ENCODE peak calls at places on chromosomes 1 and 21, in seven cellular contexts. N is HepG2, J is HCT116, B is GM12878, U is H1, I is SK-N-SH, F is K562. R is an unnamed sample.

GRCh38 chr1:184672013-184672726 is 82.5 kb downstream of the EDEM3 start:
- DNase-seq in F (no peak), B (no peak), I (no peak), U (no peak), J (no peak), N (no peak), R (no peak)

GRCh38 chr1:101394041-101394440 is 157.2 kb downstream of the S1PR1 start:
- DNase-seq in I (no peak), B (no peak), U (no peak), J (no peak), F (no peak), N (no peak), R (no peak)

GRCh38 chr1:74324684-74325448 is 89.7 kb downstream of the TNNI3K start:
- DNase-seq in J (no peak), B (no peak), N (peak; percentile 34), I (no peak), F (no peak), U (no peak), R (no peak)

GRCh38 chr1:214272964-214273533 is 7.9 kb upstream of the SMYD2 start:
- DNase-seq in B (no peak), N (no peak), F (no peak), I (no peak), J (no peak), U (no peak), R (no peak)

GRCh38 chr1:154386643-154387352 is 18.3 kb upstream of the IL6R start:
- DNase-seq in B (no peak), F (peak; percentile 77), I (no peak), J (no peak), N (peak; percentile 77), U (no peak), R (no peak)

GRCh38 chr1:206766251-206766856 is 4.2 kb upstream of the IL19 start:
- DNase-seq in I (no peak), F (peak; percentile 75), B (peak; percentile 82), J (no peak), N (peak; percentile 52), U (no peak), R (no peak)

GRCh38 chr1:230276401-230276800 is 149.7 kb downstream of the PGBD5 start:
- DNase-seq in B (no peak), J (no peak), U (peak; percentile 62), I (no peak), F (no peak), N (no peak), R (no peak)

GRCh38 chr1:115475252-115475651 is 137.2 kb upstream of the NGF start:
- DNase-seq in U (no peak), F (no peak), I (no peak), N (no peak), J (no peak), B (no peak), R (no peak)

GRCh38 chr1:25451903-25452302 is 21.2 kb downstream of the MACO1 start:
- DNase-seq in F (no peak), N (no peak), J (no peak), I (no peak), B (no peak), U (no peak), R (no peak)

GRCh38 chr1:114023377-114023776 is 44.1 kb downstream of the OLFML3 start:
- DNase-seq in B (no peak), J (no peak), N (no peak), I (no peak), U (no peak), F (no peak), R (no peak)

GRCh38 chr21:21230672-21231071 is 232.5 kb downstream of the NCAM2 start:
- DNase-seq in U (no peak), B (no peak), N (no peak), J (no peak), I (no peak), F (no peak), R (no peak)

GRCh38 chr1:161216945-161217712 is 2.0 kb downstream of the FCER1G start:
- DNase-seq in N (peak; percentile 59), U (no peak), J (no peak), B (peak; percentile 92), I (no peak), F (no peak), R (no peak)

GRCh38 chr1:18649713-18650370 is 19.2 kb downstream of the PAX7 start:
- DNase-seq in I (peak; percentile 35), U (peak; percentile 54), F (no peak), B (no peak), J (no peak), N (no peak), R (peak; percentile 13)

GRCh38 chr1:117633068-117633345 is 27.2 kb downstream of the TENT5C start:
- DNase-seq in I (no peak), B (no peak), N (no peak), U (no peak), F (no peak), J (no peak), R (no peak)

GRCh38 chr1:94773931-94774422 is 46.2 kb upstream of the SLC44A3 start:
- DNase-seq in N (peak; percentile 20), B (no peak), U (no peak), F (no peak), J (peak; percentile 32), I (no peak), R (no peak)

GRCh38 chr1:26938004-26938658 is 16.6 kb downstream of the NUDC start:
- DNase-seq in J (no peak), U (no peak), B (no peak), F (no peak), I (no peak), N (peak; percentile 98), R (no peak)

GRCh38 chr1:26031196-26031902 is 9.8 kb downstream of the EXTL1 start:
- DNase-seq in B (no peak), U (no peak), J (no peak), N (no peak), I (no peak), F (no peak), R (no peak)

GRCh38 chr1:90732136-90732535 is 15.0 kb upstream of the BARHL2 start:
- DNase-seq in F (no peak), U (no peak), N (no peak), I (no peak), B (no peak), J (no peak), R (no peak)
- TF ChIP-seq JUND in F (no peak), U (no peak), N (no peak), I (no peak), B (no peak), J (no peak), R (no peak)

GRCh38 chr1:55877440-55878232 is 662.5 kb upstream of the USP24 start:
- DNase-seq in F (no peak), J (no peak), U (no peak), B (no peak), N (no peak), I (no peak), R (no peak)

DNA sequence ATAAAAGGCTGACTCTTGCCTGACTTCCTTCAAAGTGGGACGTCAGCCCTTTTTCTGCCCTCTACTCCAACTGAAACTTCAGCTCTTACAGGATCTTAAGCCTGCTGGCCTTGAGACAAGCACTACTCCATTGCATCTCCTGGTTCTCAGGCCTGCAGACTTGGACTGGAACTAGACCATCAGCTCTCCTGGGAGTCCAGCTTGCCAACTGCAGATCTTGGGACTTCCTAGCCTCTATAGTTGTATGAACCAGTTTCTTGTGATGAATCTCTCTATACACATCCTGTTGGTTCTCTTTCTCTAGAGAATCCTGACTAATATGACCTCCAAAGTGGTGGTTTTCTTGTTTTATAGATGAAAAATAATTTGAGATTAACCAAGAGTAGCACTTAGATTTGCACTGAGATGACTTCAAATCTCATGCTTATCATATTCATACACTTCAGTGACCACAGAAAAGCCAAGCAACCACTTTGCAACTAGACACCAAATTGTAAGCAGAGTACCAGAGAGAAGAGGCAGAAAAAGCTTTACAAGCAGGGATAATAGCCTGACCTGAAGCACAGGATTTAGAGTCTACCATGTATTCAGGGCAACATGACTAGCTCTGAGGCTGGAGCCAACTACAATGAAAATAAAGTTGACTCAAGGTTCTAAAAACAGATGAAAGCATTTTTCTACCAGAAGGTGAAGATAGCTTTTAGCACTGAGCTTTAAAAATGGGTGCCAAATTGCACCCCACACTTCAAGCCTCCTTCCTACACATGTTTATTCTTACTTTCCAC is 661.3 kb upstream of the USP24 start:
- DNase-seq in J (no peak), N (no peak), I (no peak), F (no peak), B (no peak), U (no peak), R (no peak)
- TF ChIP-seq JUND in J (no peak), N (no peak), I (no peak), F (no peak), B (no peak), U (no peak), R (no peak)

GRCh38 chr1:210688482-210689233 is 360.0 kb downstream of the HHAT start:
- DNase-seq in B (no peak), N (no peak), I (no peak), F (no peak), U (no peak), J (no peak), R (no peak)

GRCh38 chr1:210692796-210693195 is 364.1 kb downstream of the HHAT start:
- DNase-seq in J (no peak), N (no peak), F (no peak), B (no peak), U (no peak), I (no peak), R (no peak)

GRCh38 chr1:210687582-210688279 is 359.0 kb downstream of the HHAT start:
- DNase-seq in F (no peak), I (no peak), U (no peak), N (no peak), J (no peak), B (no peak), R (no peak)

GRCh38 chr1:210689741-210690635 is 361.3 kb downstream of the HHAT start:
- DNase-seq in N (no peak), I (no peak), F (no peak), B (no peak), U (no peak), J (no peak), R (no peak)

GRCh38 chr1:210691039-210691438 is 362.3 kb downstream of the HHAT start:
- DNase-seq in N (no peak), B (no peak), I (no peak), U (no peak), J (no peak), F (no peak), R (no peak)
- TF ChIP-seq JUND in N (no peak), B (no peak), I (no peak), U (no peak), J (no peak), F (no peak), R (no peak)

DNA sequence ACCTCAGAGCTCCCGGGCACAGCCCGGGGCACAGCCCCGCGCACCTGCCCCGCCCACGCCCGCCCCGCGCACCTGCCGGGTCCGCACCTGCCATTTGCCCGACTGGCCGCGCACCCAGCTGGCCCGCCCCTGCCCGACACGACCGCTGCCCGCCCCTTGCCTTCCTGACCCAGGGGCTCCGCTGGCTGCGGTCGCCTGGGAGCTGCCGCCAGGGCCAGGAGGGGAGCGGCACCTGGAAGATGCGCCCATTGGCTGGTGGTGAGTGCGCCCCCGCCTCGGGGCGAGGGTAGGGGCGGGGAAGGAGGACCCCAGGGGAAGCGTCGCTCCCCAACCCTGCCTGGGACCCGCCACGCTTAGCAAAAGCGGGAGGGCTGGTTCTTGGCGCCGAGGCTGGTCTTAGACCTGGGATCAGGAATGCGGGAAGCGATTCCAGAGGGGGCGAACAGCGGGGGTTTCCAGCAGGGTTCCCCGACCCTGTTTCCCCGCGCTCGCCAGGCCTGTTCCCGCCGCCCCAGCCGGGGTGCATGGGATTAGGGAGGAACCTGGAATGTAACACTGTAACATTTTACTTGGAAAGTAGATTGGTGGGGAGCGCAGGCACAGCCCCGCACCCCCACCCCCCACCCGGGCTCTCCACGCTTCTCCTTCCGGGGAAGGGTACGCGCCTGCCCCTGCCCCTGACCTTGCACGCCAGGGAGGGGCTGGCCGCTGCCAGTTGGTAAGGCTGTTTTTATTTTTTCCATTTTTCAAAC is at the start of gene FAM3B:
- DNase-seq in U (peak; percentile 83), F (no peak), N (no peak), J (no peak), I (peak; percentile 19), B (no peak), R (no peak)
- TF ChIP-seq JUND in U (no peak), F (no peak), N (no peak), J (no peak), I (no peak), B (no peak), R (no peak)